ENCODE peak calls at places on chromosome 7, in five cellular contexts. G is H1, M is IMR-90, Z is HepG2, W is K562. O is an unnamed sample.

GRCh38 chr7:142412551-142413193 is 154.8 kb upstream of the PRSS58 start:
- DNase-seq in G (peak), Z (peak), W (peak), M (peak), O (peak)

GRCh38 chr7:104980969-104981670 is 32.9 kb upstream of the KMT2E start:
- DNase-seq in W (peak), G (no peak), Z (peak), M (peak), O (peak)

GRCh38 chr7:117582219-117582704 is 102.4 kb downstream of the CFTR start:
- DNase-seq in W (no peak), G (peak), Z (no peak), M (peak), O (peak)

GRCh38 chr7:127107601-127108007 is 145.1 kb downstream of the GRM8 start:
- DNase-seq in M (peak), G (no peak), Z (peak), W (peak), O (peak)

GRCh38 chr7:98281757-98282652 is 519 bp downstream of the BRI3 start:
- DNase-seq in M (no peak), W (peak), Z (no peak), G (no peak), O (no peak)

GRCh38 chr7:128863433-128863989 is 855 bp downstream of the ATP6V1F start:
- DNase-seq in G (no peak), M (peak), Z (peak), W (peak), O (peak)

GRCh38 chr7:12322287-12322902 is 81.3 kb downstream of the VWDE start:
- DNase-seq in G (no peak), M (peak), Z (peak), W (no peak), O (no peak)

GRCh38 chr7:157769016-157769869 is 432.4 kb downstream of the DNAJB6 start:
- DNase-seq in M (no peak), Z (no peak), W (no peak), G (no peak), O (no peak)

GRCh38 chr7:151060113-151060415 is 675 bp downstream of the SLC4A2 start:
- DNase-seq in G (no peak), W (no peak), M (no peak), Z (no peak), O (peak)

GRCh38 chr7:17930546-17930945 is 9.7 kb downstream of the SNX13 start:
- DNase-seq in W (no peak), Z (no peak), G (no peak), M (no peak), O (no peak)

GRCh38 chr7:121510302-121510701 is 114.2 kb upstream of the FAM3C start:
- DNase-seq in Z (no peak), W (peak), G (no peak), M (no peak), O (no peak)

GRCh38 chr7:141221007-141221612 is 147.2 kb downstream of the TMEM178B start:
- DNase-seq in M (no peak), W (no peak), Z (no peak), G (no peak), O (peak)

GRCh38 chr7:100091411-100092181 is 2.8 kb downstream of the COPS6 start:
- DNase-seq in M (peak), Z (no peak), W (no peak), G (no peak), O (peak)

GRCh38 chr7:120947980-120948379 is 2.6 kb upstream of the ING3 start:
- DNase-seq in M (no peak), W (no peak), Z (no peak), G (no peak), O (no peak)

GRCh38 chr7:80661729-80662128 is 23.3 kb downstream of the CD36 start:
- DNase-seq in Z (no peak), G (no peak), W (no peak), M (no peak), O (peak)

GRCh38 chr7:68925241-68925640 is 673.0 kb upstream of the AUTS2 start:
- DNase-seq in G (no peak), W (no peak), M (no peak), Z (no peak), O (no peak)

GRCh38 chr7:77335581-77335980 is 80.6 kb downstream of the GSAP start:
- DNase-seq in Z (no peak), G (no peak), W (no peak), M (no peak), O (no peak)

GRCh38 chr7:108249458-108249857 is 119.3 kb upstream of the LAMB4 start:
- DNase-seq in Z (peak), W (no peak), G (no peak), M (no peak), O (no peak)

GRCh38 chr7:2545746-2546425 is 9.4 kb downstream of the BRAT1 start:
- DNase-seq in M (no peak), W (no peak), Z (no peak), G (no peak), O (no peak)
- TF ChIP-seq MAFK in M (no peak), W (no peak), Z (no peak), G (no peak), O (no peak)

GRCh38 chr7:132680590-132680989 is 104.3 kb upstream of the PLXNA4 start:
- DNase-seq in W (no peak), G (no peak), Z (no peak), M (no peak), O (no peak)

GRCh38 chr7:132677941-132678340 is 101.7 kb upstream of the PLXNA4 start:
- DNase-seq in M (no peak), Z (no peak), W (no peak), G (no peak), O (no peak)
- TF ChIP-seq MAFK in M (no peak), Z (no peak), W (no peak), G (no peak), O (no peak)

GRCh38 chr7:134699021-134699818 is 52.6 kb downstream of the BPGM start:
- DNase-seq in Z (no peak), M (no peak), G (no peak), W (no peak), O (no peak)

GRCh38 chr7:134699871-134700270 is 53.2 kb downstream of the BPGM start:
- DNase-seq in M (no peak), W (no peak), Z (no peak), G (no peak), O (no peak)

GRCh38 chr7:134702366-134703240 is 56.0 kb downstream of the BPGM start:
- DNase-seq in Z (no peak), W (no peak), M (no peak), G (no peak), O (no peak)

GRCh38 chr7:134703241-134703594 is 56.6 kb downstream of the BPGM start:
- DNase-seq in W (no peak), M (no peak), Z (no peak), G (no peak), O (no peak)

GRCh38 chr7:134701272-134701671 is 54.6 kb downstream of the BPGM start:
- DNase-seq in G (no peak), W (peak), Z (peak), M (peak), O (peak)
- TF ChIP-seq MAFK in G (no peak), W (no peak), Z (no peak), M (no peak), O (no peak)

GRCh38 chr7:101390901-101391301 is 28.2 kb downstream of the COL26A1 start:
- DNase-seq in M (no peak), W (peak), Z (peak), G (no peak), O (no peak)
- TF ChIP-seq MAFK in M (no peak), W (no peak), Z (no peak), G (no peak), O (no peak)

O was measured in A549.